ENCODE peak calls at places on chromosomes 1 and 21, in nine cellular contexts. V, T, I, M, S, P, O, H and C are unnamed samples.

GRCh38 chr1:35644204-35644603 is 2.9 kb upstream of the PSMB2 start:
- DNase-seq in V (no peak), T (no peak), I (no peak), M (no peak), S (no peak), P (no peak), O (no peak), H (no peak), C (no peak)

GRCh38 chr1:200075938-200076546 is 48.5 kb downstream of the NR5A2 start:
- DNase-seq in V (peak; percentile 73), T (no peak), I (no peak), M (no peak), S (no peak), P (no peak), O (no peak), H (peak; percentile 30), C (no peak)

GRCh38 chr1:203305809-203306088 is 430 bp downstream of the BTG2 start:
- DNase-seq in V (no peak), T (no peak), I (no peak), M (no peak), S (no peak), P (no peak), O (no peak), H (no peak), C (no peak)

GRCh38 chr21:46605759-46606426 is 1.0 kb upstream of the S100B start:
- DNase-seq in V (peak; percentile 23), T (no peak), I (peak; percentile 56), M (peak; percentile 72), S (peak; percentile 46), P (peak; percentile 19), O (peak; percentile 55), H (no peak), C (peak; percentile 74)

GRCh38 chr1:39378377-39378776 is 113.1 kb upstream of the BMP8A start:
- DNase-seq in V (no peak), T (no peak), I (no peak), M (no peak), S (no peak), P (no peak), O (peak; percentile 25), H (no peak), C (no peak)

GRCh38 chr1:147292635-147293251 is 50.3 kb downstream of the CHD1L start:
- DNase-seq in V (no peak), T (no peak), I (no peak), M (no peak), S (no peak), P (no peak), O (no peak), H (peak; percentile 86), C (no peak)

GRCh38 chr1:93623875-93624274 is 57.8 kb downstream of the BCAR3 start:
- DNase-seq in V (no peak), T (no peak), I (no peak), M (no peak), S (no peak), P (no peak), O (no peak), H (no peak), C (no peak)

GRCh38 chr1:92544756-92545165 is 58.0 kb upstream of the GFI1 start:
- DNase-seq in V (no peak), T (no peak), I (no peak), M (no peak), S (no peak), P (no peak), O (no peak), H (no peak), C (no peak)

GRCh38 chr1:197197430-197197997 is 51.0 kb upstream of the ASPM start:
- DNase-seq in V (no peak), T (no peak), I (no peak), M (no peak), S (no peak), P (no peak), O (no peak), H (no peak), C (no peak)

GRCh38 chr1:165409957-165410356 is 35.0 kb downstream of the RXRG start:
- DNase-seq in V (peak; percentile 73), T (no peak), I (no peak), M (no peak), S (no peak), P (no peak), O (no peak), H (no peak), C (no peak)

GRCh38 chr1:26785611-26786436 is 1.9 kb upstream of the PIGV start:
- DNase-seq in V (peak; percentile 51), T (no peak), I (no peak), M (no peak), S (no peak), P (no peak), O (peak; percentile 28), H (no peak), C (no peak)

GRCh38 chr1:192485692-192486436 is 89.7 kb upstream of the RGS1 start:
- DNase-seq in V (peak; percentile 75), T (no peak), I (no peak), M (no peak), S (no peak), P (no peak), O (peak; percentile 41), H (peak; percentile 98), C (no peak)

GRCh38 chr1:163872067-163872466 is 550.3 kb downstream of the NUF2 start:
- DNase-seq in V (no peak), T (no peak), I (no peak), M (no peak), S (no peak), P (no peak), O (no peak), H (no peak), C (no peak)

GRCh38 chr1:9593492-9594465 is 5.1 kb downstream of the TMEM201 start:
- DNase-seq in V (peak; percentile 91), T (no peak), I (no peak), M (peak; percentile 88), S (peak; percentile 17), P (peak; percentile 29), O (peak; percentile 55), H (no peak), C (peak; percentile 71)

GRCh38 chr1:11198851-11199628 is 9.9 kb downstream of the ANGPTL7 start:
- DNase-seq in V (no peak), T (no peak), I (no peak), M (no peak), S (no peak), P (no peak), O (no peak), H (no peak), C (no peak)

GRCh38 chr1:211711313-211711712 is 35.9 kb upstream of the NEK2 start:
- DNase-seq in V (no peak), T (no peak), I (no peak), M (no peak), S (no peak), P (no peak), O (no peak), H (no peak), C (no peak)

GRCh38 chr1:51392241-51392640 is 61.9 kb upstream of the TTC39A start:
- DNase-seq in V (no peak), T (no peak), I (no peak), M (no peak), S (no peak), P (no peak), O (no peak), H (no peak), C (no peak)

GRCh38 chr1:167617100-167617949 is 12.7 kb upstream of the RCSD1 start:
- DNase-seq in V (peak; percentile 54), T (no peak), I (peak; percentile 18), M (no peak), S (no peak), P (no peak), O (peak; percentile 60), H (no peak), C (no peak)